ENCODE peak calls at places on chromosomes 13 and 19, in six cellular contexts. One of them, this sample, is unnamed.

GRCh38 chr19:5828661-5829566 is 10.6 kb downstream of the FUT6 start:
- DNase-seq in esophagus squamous epithelium: no peak
- DNase-seq in body of pancreas: peak
- DNase-seq in lower leg skin: no peak
- DNase-seq in GM12892: peak
- DNase-seq in A549: no peak
- DNase-seq in this sample: peak

GRCh38 chr13:112531263-112531794 is 56.6 kb downstream of the TUBGCP3 start:
- DNase-seq in esophagus squamous epithelium: no peak
- DNase-seq in body of pancreas: no peak
- DNase-seq in lower leg skin: no peak
- DNase-seq in GM12892: no peak
- DNase-seq in A549: no peak
- DNase-seq in this sample: no peak

GRCh38 chr19:46009530-46010510 is 13.0 kb downstream of the PGLYRP1 start:
- DNase-seq in esophagus squamous epithelium: no peak
- DNase-seq in body of pancreas: peak
- DNase-seq in lower leg skin: peak
- DNase-seq in GM12892: peak
- DNase-seq in A549: peak
- DNase-seq in this sample: peak

GRCh38 chr13:70385852-70386251 is 277.6 kb upstream of the KLHL1 start:
- DNase-seq in esophagus squamous epithelium: no peak
- DNase-seq in body of pancreas: no peak
- DNase-seq in lower leg skin: no peak
- DNase-seq in GM12892: no peak
- DNase-seq in A549: no peak
- DNase-seq in this sample: no peak

GRCh38 chr19:46755077-46755852 is 9.0 kb upstream of the STRN4 start:
- DNase-seq in esophagus squamous epithelium: no peak
- DNase-seq in body of pancreas: no peak
- DNase-seq in lower leg skin: no peak
- DNase-seq in GM12892: no peak
- DNase-seq in A549: no peak
- DNase-seq in this sample: no peak

GRCh38 chr13:99987180-99988047 is 5.8 kb downstream of the ZIC2 start:
- DNase-seq in esophagus squamous epithelium: no peak
- DNase-seq in body of pancreas: no peak
- DNase-seq in lower leg skin: no peak
- DNase-seq in GM12892: no peak
- DNase-seq in A549: no peak
- DNase-seq in this sample: no peak

GRCh38 chr13:84641491-84641890 is 759.2 kb upstream of the SLITRK1 start:
- DNase-seq in esophagus squamous epithelium: no peak
- DNase-seq in body of pancreas: no peak
- DNase-seq in lower leg skin: no peak
- DNase-seq in GM12892: no peak
- DNase-seq in A549: no peak
- DNase-seq in this sample: no peak

GRCh38 chr13:75861786-75862185 is 225.7 kb downstream of the LMO7 start:
- DNase-seq in esophagus squamous epithelium: no peak
- DNase-seq in body of pancreas: no peak
- DNase-seq in lower leg skin: no peak
- DNase-seq in GM12892: no peak
- DNase-seq in A549: no peak
- DNase-seq in this sample: no peak

GRCh38 chr13:30493670-30494381 is 28.1 kb upstream of the HMGB1 start:
- DNase-seq in esophagus squamous epithelium: no peak
- DNase-seq in body of pancreas: peak
- DNase-seq in lower leg skin: no peak
- DNase-seq in GM12892: no peak
- DNase-seq in A549: no peak
- DNase-seq in this sample: no peak

GRCh38 chr13:26584713-26585112 is 27.2 kb downstream of the WASF3 start:
- DNase-seq in esophagus squamous epithelium: no peak
- DNase-seq in body of pancreas: no peak
- DNase-seq in lower leg skin: no peak
- DNase-seq in GM12892: no peak
- DNase-seq in A549: no peak
- DNase-seq in this sample: no peak

GRCh38 chr19:39874404-39874803 is 28.2 kb upstream of the FBL start:
- DNase-seq in esophagus squamous epithelium: no peak
- DNase-seq in body of pancreas: no peak
- DNase-seq in lower leg skin: peak
- DNase-seq in GM12892: no peak
- DNase-seq in A549: no peak
- DNase-seq in this sample: no peak

GRCh38 chr13:64007334-64007733 is 2591.7 kb upstream of the PCDH20 start:
- DNase-seq in esophagus squamous epithelium: no peak
- DNase-seq in body of pancreas: no peak
- DNase-seq in lower leg skin: no peak
- DNase-seq in GM12892: no peak
- DNase-seq in A549: no peak
- DNase-seq in this sample: no peak

GRCh38 chr13:62643007-62643483 is 1227.4 kb upstream of the PCDH20 start:
- DNase-seq in esophagus squamous epithelium: no peak
- DNase-seq in body of pancreas: no peak
- DNase-seq in lower leg skin: no peak
- DNase-seq in GM12892: no peak
- DNase-seq in A549: no peak
- DNase-seq in this sample: peak

GRCh38 chr19:860481-861098 is 1.1 kb downstream of the CFD start:
- DNase-seq in esophagus squamous epithelium: no peak
- DNase-seq in body of pancreas: peak
- DNase-seq in lower leg skin: peak
- DNase-seq in GM12892: no peak
- DNase-seq in A549: peak
- DNase-seq in this sample: peak
- TF ChIP-seq POLR2A in esophagus squamous epithelium: no peak
- TF ChIP-seq POLR2A in body of pancreas: no peak
- TF ChIP-seq POLR2A in lower leg skin: no peak
- TF ChIP-seq POLR2A in GM12892: no peak
- TF ChIP-seq POLR2A in A549: peak
- TF ChIP-seq POLR2A in this sample: no peak

DNA sequence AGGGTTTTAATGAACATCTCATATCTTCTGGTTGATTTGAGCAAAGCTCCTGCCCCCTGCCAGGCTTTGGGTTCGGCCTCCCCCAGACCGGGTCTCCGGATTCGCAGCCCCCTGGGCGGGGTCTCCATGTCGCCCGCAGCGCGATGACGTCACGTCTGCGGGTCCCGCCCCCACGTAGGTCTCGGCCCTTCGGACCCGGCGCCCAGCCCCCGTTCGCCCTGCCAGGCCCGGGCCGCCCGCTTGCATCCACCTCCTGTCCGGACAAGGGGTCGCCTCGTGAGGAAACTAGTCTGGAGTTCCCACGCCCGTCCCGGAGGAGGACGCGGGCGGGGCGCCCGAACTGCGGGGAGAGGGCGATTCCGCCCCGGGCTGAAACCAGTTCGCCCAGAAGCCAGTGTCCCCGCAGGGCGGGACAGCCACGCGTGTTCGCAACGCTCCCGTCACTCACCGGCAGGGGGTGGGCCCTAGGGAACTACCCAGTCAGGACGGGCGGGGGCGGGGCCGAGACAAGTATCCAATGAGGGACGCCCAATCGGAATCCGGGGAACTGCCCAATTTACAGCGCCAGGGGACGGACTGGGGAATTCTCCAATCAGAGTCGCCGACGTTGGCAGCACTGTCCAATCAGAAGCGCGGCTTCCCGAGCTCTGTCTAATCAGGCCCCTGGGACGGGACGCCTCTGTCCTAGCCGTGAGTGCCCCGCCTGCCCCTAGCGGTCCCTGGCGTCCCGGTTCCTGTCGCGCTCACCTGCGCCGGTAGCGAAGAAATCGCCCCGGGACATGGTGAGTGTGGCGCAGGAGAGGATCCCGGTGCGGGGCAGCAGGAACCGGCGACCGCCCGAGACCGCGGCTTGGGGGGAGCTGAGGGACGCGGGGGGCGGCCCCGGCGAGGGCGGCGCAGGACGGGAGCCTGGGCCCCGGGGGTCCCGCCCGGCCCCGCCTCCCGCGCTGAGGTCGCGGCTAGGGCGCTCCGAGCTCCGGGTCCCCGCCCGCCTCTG is at the start of gene ZNF555:
- DNase-seq in esophagus squamous epithelium: peak
- DNase-seq in body of pancreas: peak
- DNase-seq in lower leg skin: peak
- DNase-seq in GM12892: peak
- DNase-seq in A549: peak
- DNase-seq in this sample: peak
- TF ChIP-seq POLR2A in esophagus squamous epithelium: peak
- TF ChIP-seq POLR2A in body of pancreas: peak
- TF ChIP-seq POLR2A in lower leg skin: no peak
- TF ChIP-seq POLR2A in GM12892: no peak
- TF ChIP-seq POLR2A in A549: peak
- TF ChIP-seq POLR2A in this sample: peak

GRCh38 chr19:18939163-18939562 is 1.9 kb downstream of the HOMER3 start:
- DNase-seq in esophagus squamous epithelium: no peak
- DNase-seq in body of pancreas: no peak
- DNase-seq in lower leg skin: no peak
- DNase-seq in GM12892: no peak
- DNase-seq in A549: no peak
- DNase-seq in this sample: no peak

GRCh38 chr19:18942692-18943091 is 1.7 kb upstream of the HOMER3 start:
- DNase-seq in esophagus squamous epithelium: no peak
- DNase-seq in body of pancreas: no peak
- DNase-seq in lower leg skin: no peak
- DNase-seq in GM12892: no peak
- DNase-seq in A549: no peak
- DNase-seq in this sample: no peak

GRCh38 chr19:18941628-18942354 is 774 bp upstream of the HOMER3 start:
- DNase-seq in esophagus squamous epithelium: no peak
- DNase-seq in body of pancreas: no peak
- DNase-seq in lower leg skin: no peak
- DNase-seq in GM12892: no peak
- DNase-seq in A549: no peak
- DNase-seq in this sample: no peak

GRCh38 chr19:18939922-18940775 is 868 bp downstream of the HOMER3 start:
- DNase-seq in esophagus squamous epithelium: no peak
- DNase-seq in body of pancreas: peak
- DNase-seq in lower leg skin: peak
- DNase-seq in GM12892: no peak
- DNase-seq in A549: peak
- DNase-seq in this sample: no peak

DNA sequence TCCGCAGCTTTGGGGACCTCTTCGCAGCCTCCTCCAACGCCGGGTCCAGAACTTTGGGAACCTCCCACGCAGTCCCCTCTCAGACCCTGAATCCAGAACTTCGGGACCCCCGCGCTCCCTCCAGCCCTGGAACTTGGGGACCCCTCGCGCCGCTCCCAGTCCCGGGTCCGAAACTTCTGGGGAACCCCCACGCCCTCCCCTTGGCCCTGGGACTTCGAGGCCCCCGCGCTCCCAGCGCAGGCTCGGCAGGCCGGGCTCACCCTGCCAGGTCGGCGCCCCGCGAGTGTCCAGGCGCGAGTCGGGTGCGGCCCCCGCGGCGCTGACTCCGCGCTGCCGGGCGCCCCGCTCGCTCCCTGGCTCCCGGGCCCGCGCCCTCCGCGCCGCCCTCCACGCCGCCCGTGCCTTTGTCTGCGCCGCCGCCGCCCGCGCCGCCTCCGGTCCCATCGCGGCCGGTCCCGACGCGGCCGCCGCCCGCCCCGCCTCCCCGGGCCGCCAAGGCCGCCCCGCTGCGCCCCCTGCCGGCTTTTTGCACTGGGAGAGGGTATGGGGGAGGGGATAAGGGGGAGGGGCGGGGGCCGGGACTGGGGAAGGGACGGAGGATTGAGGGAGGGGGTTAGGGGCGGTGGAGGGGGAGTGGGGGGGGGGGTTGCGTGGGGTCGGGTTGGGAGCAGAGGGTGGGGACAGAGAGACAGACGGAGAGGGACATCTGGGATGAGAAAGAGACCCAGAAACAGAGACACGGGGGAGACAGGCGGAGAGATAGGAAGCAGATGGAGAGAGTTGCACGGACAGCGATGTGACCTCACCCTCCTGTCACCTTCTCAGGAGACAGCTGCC is at the start of gene HOMER3:
- DNase-seq in esophagus squamous epithelium: no peak
- DNase-seq in body of pancreas: peak
- DNase-seq in lower leg skin: peak
- DNase-seq in GM12892: peak
- DNase-seq in A549: peak
- DNase-seq in this sample: peak
- TF ChIP-seq POLR2A in esophagus squamous epithelium: no peak
- TF ChIP-seq POLR2A in body of pancreas: no peak
- TF ChIP-seq POLR2A in lower leg skin: no peak
- TF ChIP-seq POLR2A in GM12892: no peak
- TF ChIP-seq POLR2A in A549: no peak
- TF ChIP-seq POLR2A in this sample: no peak

GRCh38 chr13:94548382-94549240 is 47.3 kb downstream of the TGDS start:
- DNase-seq in esophagus squamous epithelium: no peak
- DNase-seq in body of pancreas: peak
- DNase-seq in lower leg skin: peak
- DNase-seq in GM12892: peak
- DNase-seq in A549: peak
- DNase-seq in this sample: peak

GRCh38 chr13:94546071-94546839 is 49.7 kb downstream of the TGDS start:
- DNase-seq in esophagus squamous epithelium: no peak
- DNase-seq in body of pancreas: no peak
- DNase-seq in lower leg skin: no peak
- DNase-seq in GM12892: no peak
- DNase-seq in A549: no peak
- DNase-seq in this sample: no peak

GRCh38 chr13:94550030-94550738 is 45.8 kb downstream of the TGDS start:
- DNase-seq in esophagus squamous epithelium: no peak
- DNase-seq in body of pancreas: peak
- DNase-seq in lower leg skin: no peak
- DNase-seq in GM12892: no peak
- DNase-seq in A549: peak
- DNase-seq in this sample: peak

GRCh38 chr13:94552095-94552494 is 43.9 kb downstream of the TGDS start:
- DNase-seq in esophagus squamous epithelium: no peak
- DNase-seq in body of pancreas: no peak
- DNase-seq in lower leg skin: no peak
- DNase-seq in GM12892: no peak
- DNase-seq in A549: no peak
- DNase-seq in this sample: no peak

DNA sequence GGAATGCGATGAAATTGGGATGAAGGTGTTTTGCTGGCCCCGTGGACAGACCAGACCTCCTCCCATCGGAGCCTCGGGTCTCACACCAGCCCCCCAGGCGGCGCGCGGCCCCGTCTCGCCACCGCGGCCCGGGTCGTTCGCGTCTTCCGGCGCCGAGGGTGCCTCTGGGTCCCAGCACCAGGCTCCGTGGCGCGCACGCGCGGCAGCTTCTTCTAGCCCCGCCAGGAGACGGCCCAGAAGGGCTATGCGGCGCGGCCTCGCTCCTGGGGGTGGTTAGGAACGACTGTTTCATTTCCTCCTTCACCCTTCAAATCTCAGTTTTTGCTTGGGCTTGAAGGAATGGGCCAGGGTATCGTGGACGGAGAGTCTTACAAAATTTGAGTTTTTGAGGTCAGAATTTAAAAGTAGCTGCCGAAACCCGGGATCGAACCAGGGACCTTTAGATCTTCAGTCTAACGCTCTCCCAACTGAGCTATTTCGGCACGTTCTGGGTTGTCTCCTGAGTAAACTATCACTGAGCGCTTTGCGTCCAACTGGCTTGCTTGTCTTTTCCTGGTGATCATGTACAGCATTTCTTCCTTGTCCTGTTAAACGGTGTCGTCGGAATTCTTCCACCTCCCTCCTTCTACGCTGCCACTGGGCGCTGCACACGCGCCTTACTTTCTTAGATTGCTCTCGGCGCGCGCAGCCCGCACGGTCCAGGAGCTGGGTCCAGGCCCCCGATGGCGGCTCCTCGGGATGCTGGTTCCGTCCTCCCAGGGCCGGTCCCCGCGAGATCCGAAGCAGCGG is 46.5 kb downstream of the TGDS start:
- DNase-seq in esophagus squamous epithelium: peak
- DNase-seq in body of pancreas: peak
- DNase-seq in lower leg skin: peak
- DNase-seq in GM12892: peak
- DNase-seq in A549: peak
- DNase-seq in this sample: peak
- TF ChIP-seq POLR2A in esophagus squamous epithelium: no peak
- TF ChIP-seq POLR2A in body of pancreas: peak
- TF ChIP-seq POLR2A in lower leg skin: peak
- TF ChIP-seq POLR2A in GM12892: peak
- TF ChIP-seq POLR2A in A549: peak
- TF ChIP-seq POLR2A in this sample: peak

This sample was measured in erythroblast.